ENCODE peak calls at places on chromosomes 13 and 19, in eight cellular contexts. G is occipital lobe; J is left ventricle myocardium inferior; K is suprapubic skin; W is astrocyte of the spinal cord; C is activated CD4-positive, alpha-beta T cell treated with anti-CD3 and anti-CD28 coated beads for 1 hour; V is HT1080; Z is fibroblast of the conjunctiva. E is an unnamed sample.

GRCh38 chr13:111903143-111903542 is 163.8 kb upstream of the SOX1 start:
- DNase-seq in V (no peak), K (no peak), J (no peak), C (no peak), G (no peak), W (no peak), Z (no peak), E (no peak)

GRCh38 chr19:35240322-35240721 is 8.5 kb upstream of the LSR start:
- DNase-seq in K (no peak), Z (no peak), V (no peak), G (no peak), W (no peak), J (no peak), C (no peak), E (no peak)

GRCh38 chr13:75135325-75135825 is 346.6 kb downstream of the TBC1D4 start:
- DNase-seq in G (no peak), V (peak), C (no peak), Z (peak), J (no peak), K (no peak), W (peak), E (no peak)

GRCh38 chr19:49387936-49388372 is at the start of gene KASH5:
- DNase-seq in K (no peak), V (peak), G (no peak), Z (peak), J (peak), C (peak), W (peak), E (no peak)

GRCh38 chr13:37598572-37598971 is at the start of gene POSTN:
- DNase-seq in Z (peak), K (no peak), C (no peak), W (peak), V (no peak), G (no peak), J (no peak), E (no peak)

GRCh38 chr19:44735011-44735410 is 13.5 kb upstream of the BCL3 start:
- DNase-seq in Z (no peak), J (no peak), K (no peak), G (no peak), W (no peak), V (no peak), C (no peak), E (no peak)

GRCh38 chr13:108566413-108567170 is 62.8 kb upstream of the MYO16 start:
- DNase-seq in J (no peak), V (no peak), K (no peak), G (no peak), C (no peak), Z (no peak), W (no peak), E (no peak)

GRCh38 chr19:30711296-30711695 is 339.1 kb downstream of the ZNF536 start:
- DNase-seq in W (no peak), V (no peak), Z (no peak), J (no peak), C (no peak), G (no peak), K (no peak), E (no peak)

GRCh38 chr19:14775855-14776254 is 2.5 kb downstream of the ADGRE2 start:
- DNase-seq in Z (no peak), C (no peak), W (no peak), G (no peak), V (no peak), J (peak), K (no peak), E (no peak)

GRCh38 chr19:33683881-33684549 is 62.3 kb downstream of the CHST8 start:
- DNase-seq in K (peak), J (no peak), G (no peak), C (no peak), V (peak), Z (no peak), W (peak), E (peak)

GRCh38 chr19:19465436-19466070 is 49.8 kb downstream of the TSSK6 start:
- DNase-seq in K (no peak), Z (no peak), J (no peak), C (no peak), G (no peak), W (no peak), V (no peak), E (no peak)

GRCh38 chr13:49307365-49307764 is 59.6 kb downstream of the CDADC1 start:
- DNase-seq in J (no peak), W (peak), G (no peak), K (no peak), V (no peak), C (no peak), Z (no peak), E (no peak)

GRCh38 chr19:18915639-18916038 is 3.5 kb downstream of the COPE start:
- DNase-seq in K (no peak), G (peak), Z (peak), C (no peak), V (no peak), W (peak), J (no peak), E (peak)

GRCh38 chr13:50015263-50015662 is at the start of gene KCNRG:
- DNase-seq in V (no peak), W (peak), J (no peak), Z (no peak), K (no peak), C (no peak), G (no peak), E (no peak)

GRCh38 chr13:87669379-87669978 is 1.7 kb upstream of the SLITRK5 start:
- DNase-seq in C (no peak), K (no peak), W (peak), V (peak), J (no peak), Z (no peak), G (no peak), E (no peak)

GRCh38 chr13:35747594-35747993 is 271.1 kb upstream of the MAB21L1 start:
- DNase-seq in C (no peak), K (no peak), G (no peak), V (no peak), Z (no peak), W (no peak), J (no peak), E (no peak)

GRCh38 chr13:95301135-95301946 is at the start of gene ABCC4:
- DNase-seq in C (peak), W (peak), Z (peak), G (no peak), V (peak), K (peak), J (peak), E (peak)

GRCh38 chr13:73025212-73026012 is 33.4 kb upstream of the KLF5 start:
- DNase-seq in K (no peak), J (no peak), Z (no peak), V (peak), C (no peak), G (no peak), W (peak), E (no peak)

GRCh38 chr19:30229524-30230174 is 142.5 kb upstream of the ZNF536 start:
- DNase-seq in C (no peak), G (no peak), K (no peak), J (no peak), W (no peak), Z (no peak), V (no peak), E (no peak)

GRCh38 chr19:15417699-15418098 is 1.1 kb downstream of the AKAP8L start:
- DNase-seq in G (no peak), W (peak), Z (no peak), J (no peak), C (no peak), K (no peak), V (no peak), E (no peak)

GRCh38 chr13:114109646-114110045 is 22.8 kb downstream of the RASA3 start:
- DNase-seq in K (peak), W (no peak), V (no peak), C (no peak), G (no peak), Z (no peak), J (no peak), E (no peak)

GRCh38 chr19:35204799-35205732 is 23.5 kb downstream of the FAM187B start:
- DNase-seq in J (no peak), C (no peak), G (no peak), V (no peak), Z (no peak), K (no peak), W (no peak), E (no peak)

GRCh38 chr13:42997381-42997780 is 5.3 kb upstream of the EPSTI1 start:
- DNase-seq in K (no peak), G (no peak), Z (no peak), W (peak), J (no peak), C (no peak), V (peak), E (no peak)

GRCh38 chr13:73069206-73069815 is 10.5 kb downstream of the KLF5 start:
- DNase-seq in C (no peak), G (no peak), J (no peak), W (peak), Z (no peak), V (no peak), K (no peak), E (no peak)

GRCh38 chr19:28963481-28964245 is 249.3 kb downstream of the UQCRFS1 start:
- DNase-seq in W (no peak), C (no peak), Z (no peak), G (no peak), V (no peak), K (no peak), J (no peak), E (no peak)

GRCh38 chr13:75550159-75550567 is 572 bp downstream of the UCHL3 start:
- DNase-seq in J (no peak), K (no peak), C (no peak), Z (peak), G (no peak), V (peak), W (peak), E (no peak)

GRCh38 chr13:112069063-112069726 is 2.2 kb downstream of the SOX1 start:
- DNase-seq in K (no peak), Z (no peak), W (no peak), C (no peak), V (no peak), G (no peak), J (no peak), E (no peak)

GRCh38 chr19:3603121-3603841 is 3.4 kb downstream of the TBXA2R start:
- DNase-seq in K (no peak), C (no peak), V (no peak), J (no peak), G (no peak), Z (no peak), W (no peak), E (no peak)

GRCh38 chr19:29188704-29189375 is 24.1 kb downstream of the UQCRFS1 start:
- DNase-seq in C (no peak), G (no peak), Z (peak), K (no peak), V (no peak), W (no peak), J (no peak), E (no peak)

GRCh38 chr13:95367309-95367843 is 66.1 kb upstream of the ABCC4 start:
- DNase-seq in G (no peak), K (no peak), W (no peak), V (no peak), Z (no peak), C (no peak), J (no peak), E (no peak)

GRCh38 chr19:8445488-8446001 is 770 bp downstream of the HNRNPM start:
- DNase-seq in W (no peak), C (peak), G (no peak), J (peak), K (peak), Z (no peak), V (peak), E (no peak)

GRCh38 chr19:40231057-40231456 is 4.6 kb upstream of the CCNP start:
- DNase-seq in J (no peak), K (no peak), Z (no peak), C (no peak), V (no peak), W (no peak), G (no peak), E (no peak)

GRCh38 chr19:34645551-34645950 is 31.4 kb downstream of the SCGB2B2 start:
- DNase-seq in J (no peak), Z (no peak), W (no peak), G (no peak), K (no peak), C (no peak), V (no peak), E (no peak)

GRCh38 chr19:35241417-35241816 is 7.4 kb upstream of the LSR start:
- DNase-seq in J (no peak), G (no peak), K (no peak), W (no peak), C (no peak), Z (no peak), V (no peak), E (no peak)

GRCh38 chr19:11848594-11849263 is at the start of gene ZNF439:
- DNase-seq in C (peak), J (peak), W (peak), K (peak), V (no peak), G (peak), Z (peak), E (peak)

GRCh38 chr13:25945596-25945995 is 106.2 kb downstream of the SHISA2 start:
- DNase-seq in Z (peak), V (peak), W (peak), K (no peak), J (no peak), G (no peak), C (no peak), E (no peak)

GRCh38 chr13:50679321-50679720 is 164.2 kb downstream of the DLEU7 start:
- DNase-seq in J (no peak), V (peak), Z (no peak), W (peak), C (no peak), G (no peak), K (no peak), E (no peak)

GRCh38 chr13:44224433-44225149 is 149.0 kb upstream of the SERP2 start:
- DNase-seq in Z (no peak), J (no peak), W (no peak), V (no peak), C (no peak), K (no peak), G (no peak), E (no peak)

E was measured in posterior cingulate gyrus.